ENCODE peak calls at places on chromosomes 1 and 21, in eight cellular contexts. U is cardiac muscle cell, S is endodermal cell, Y is tibial artery, Z is esophagus muscularis mucosa, F is SK-N-MC, C is right cardiac atrium, O is ovary. X is an unnamed sample.

GRCh38 chr1:41870076-41870562 is 48.6 kb downstream of the HIVEP3 start:
- DNase-seq in C (no peak), Y (no peak), O (no peak), S (no peak), F (no peak), Z (no peak), U (no peak), X (no peak)

GRCh38 chr1:19260211-19261138 is 8.9 kb downstream of the MRTO4 start:
- DNase-seq in Y (no peak), Z (no peak), S (no peak), F (no peak), C (no peak), O (no peak), U (no peak), X (no peak)

GRCh38 chr1:22163578-22163977 is 20.7 kb upstream of the WNT4 start:
- DNase-seq in Y (no peak), O (no peak), C (no peak), Z (no peak), S (no peak), U (no peak), F (no peak), X (no peak)

GRCh38 chr1:180489976-180490375 is 12.4 kb downstream of the ACBD6 start:
- DNase-seq in U (no peak), Y (no peak), Z (no peak), F (no peak), S (no peak), C (no peak), O (no peak), X (no peak)

GRCh38 chr1:83999316-83999819 is 436 bp upstream of the TTLL7 start:
- DNase-seq in Y (peak), O (peak), U (peak), F (no peak), S (peak), C (peak), Z (no peak), X (peak)

GRCh38 chr1:202805886-202806511 is 2.2 kb downstream of the KDM5B start:
- DNase-seq in C (no peak), F (no peak), Z (no peak), O (no peak), S (no peak), Y (no peak), U (no peak), X (no peak)

GRCh38 chr1:228279011-228279721 is 71.3 kb downstream of the OBSCN start:
- DNase-seq in S (peak), C (no peak), Y (no peak), Z (no peak), U (no peak), O (peak), F (no peak), X (no peak)

GRCh38 chr1:47875831-47876586 is 121.2 kb downstream of the TRABD2B start:
- DNase-seq in U (peak), C (no peak), O (no peak), S (no peak), Z (no peak), Y (no peak), F (no peak), X (no peak)

GRCh38 chr1:56188855-56189254 is 390.5 kb downstream of the PLPP3 start:
- DNase-seq in S (no peak), Y (no peak), Z (no peak), C (no peak), O (no peak), F (no peak), U (no peak), X (no peak)

GRCh38 chr1:78292361-78292760 is 198.4 kb upstream of the PTGFR start:
- DNase-seq in Z (no peak), O (no peak), U (no peak), F (no peak), C (no peak), S (no peak), Y (no peak), X (peak)

GRCh38 chr1:74785944-74786343 is 53.0 kb downstream of the TYW3 start:
- DNase-seq in S (no peak), U (no peak), F (no peak), C (no peak), O (no peak), Z (no peak), Y (no peak), X (no peak)

GRCh38 chr1:119005870-119006405 is 17.8 kb upstream of the TBX15 start:
- DNase-seq in Z (no peak), F (no peak), U (no peak), C (no peak), O (no peak), Y (no peak), S (no peak), X (no peak)

GRCh38 chr21:37145635-37146111 is 72.6 kb downstream of the TTC3 start:
- DNase-seq in S (peak), F (no peak), Z (no peak), U (no peak), C (no peak), Y (no peak), O (no peak), X (no peak)

GRCh38 chr1:208977861-208978260 is 605.7 kb upstream of the CAMK1G start:
- DNase-seq in F (no peak), Z (no peak), S (no peak), C (no peak), O (no peak), Y (no peak), U (no peak), X (no peak)

GRCh38 chr1:204087893-204088528 is 15.1 kb downstream of the SOX13 start:
- DNase-seq in S (no peak), O (peak), F (no peak), Z (no peak), Y (peak), C (peak), U (no peak), X (peak)

GRCh38 chr21:42302292-42302650 is 12.9 kb downstream of the TFF3 start:
- DNase-seq in F (no peak), C (no peak), O (no peak), S (no peak), Z (no peak), U (no peak), Y (no peak), X (no peak)

GRCh38 chr1:28882009-28882628 is 32.2 kb upstream of the EPB41 start:
- DNase-seq in O (peak), S (peak), Z (peak), U (peak), C (peak), F (peak), Y (peak), X (peak)

GRCh38 chr1:223515416-223515815 is 122.2 kb downstream of the CCDC185 start:
- DNase-seq in Z (no peak), O (no peak), F (no peak), U (no peak), Y (no peak), S (no peak), C (no peak), X (no peak)

GRCh38 chr1:94416901-94417701 is 1.1 kb upstream of the ABCD3 start:
- DNase-seq in O (no peak), Y (no peak), S (peak), C (no peak), U (peak), F (peak), Z (no peak), X (no peak)

GRCh38 chr1:163661386-163661785 is 339.6 kb downstream of the NUF2 start:
- DNase-seq in Z (no peak), S (no peak), F (no peak), Y (no peak), U (no peak), O (no peak), C (no peak), X (no peak)

GRCh38 chr21:41583274-41583790 is 75.4 kb upstream of the TMPRSS2 start:
- DNase-seq in S (no peak), Y (no peak), O (no peak), F (no peak), Z (no peak), C (no peak), U (no peak), X (no peak)

GRCh38 chr1:36359383-36359782 is 26.3 kb downstream of the STK40 start:
- DNase-seq in F (no peak), O (no peak), Y (no peak), C (no peak), S (no peak), U (no peak), Z (no peak), X (no peak)

GRCh38 chr21:34075099-34075425 is 1.7 kb downstream of the MRPS6 start:
- DNase-seq in U (no peak), F (no peak), O (no peak), C (no peak), Y (no peak), Z (no peak), S (no peak), X (no peak)

GRCh38 chr1:17853241-17853640 is 98.1 kb downstream of the ACTL8 start:
- DNase-seq in C (no peak), F (no peak), Z (no peak), Y (no peak), O (no peak), U (no peak), S (no peak), X (no peak)

GRCh38 chr1:87113313-87113712 is 198.9 kb downstream of the HS2ST1 start:
- DNase-seq in O (no peak), S (no peak), U (no peak), C (peak), Y (no peak), F (no peak), Z (no peak), X (peak)

GRCh38 chr1:24748191-24749121 is 3.2 kb downstream of the CLIC4 start:
- DNase-seq in C (no peak), U (no peak), Z (no peak), O (no peak), Y (no peak), F (no peak), S (peak), X (no peak)

GRCh38 chr1:42168397-42168682 is 3.8 kb upstream of the GUCA2A start:
- DNase-seq in Z (no peak), S (no peak), Y (no peak), O (no peak), U (no peak), F (no peak), C (no peak), X (no peak)

GRCh38 chr1:114153051-114153620 is 533 bp downstream of the SYT6 start:
- DNase-seq in S (no peak), Y (no peak), O (peak), F (no peak), Z (no peak), U (peak), C (no peak), X (peak)

GRCh38 chr1:153615406-153615805 is 719 bp downstream of the S100A14 start:
- DNase-seq in S (no peak), O (no peak), F (no peak), Z (no peak), Y (no peak), U (no peak), C (no peak), X (no peak)

GRCh38 chr1:29708381-29708780 is 472.1 kb downstream of the PTPRU start:
- DNase-seq in U (no peak), S (no peak), C (no peak), O (no peak), F (no peak), Y (no peak), Z (no peak), X (peak)

GRCh38 chr1:165075725-165076370 is 280.7 kb downstream of the LMX1A start:
- DNase-seq in Z (no peak), C (no peak), U (peak), S (peak), O (no peak), F (peak), Y (no peak), X (no peak)

GRCh38 chr1:19430121-19431068 is 54.9 kb downstream of the CAPZB start:
- DNase-seq in U (no peak), Z (no peak), O (peak), Y (no peak), S (no peak), F (no peak), C (no peak), X (no peak)

GRCh38 chr1:10632691-10633090 is 157.9 kb downstream of the PEX14 start:
- DNase-seq in S (no peak), C (no peak), O (peak), Z (no peak), Y (no peak), F (no peak), U (no peak), X (peak)
- H3K4me3 ChIP-seq in S (no peak), C (no peak), O (no peak), Z (no peak), Y (no peak), F (no peak), U (no peak), X (no peak)

GRCh38 chr1:26361605-26362122 is 7.7 kb upstream of the CRYBG2 start:
- DNase-seq in Z (no peak), Y (no peak), F (no peak), O (no peak), S (no peak), U (no peak), C (no peak), X (no peak)
- H3K4me3 ChIP-seq in Z (no peak), Y (no peak), F (no peak), O (no peak), S (no peak), U (no peak), C (no peak), X (no peak)

GRCh38 chr1:174990382-174990999 is 9.3 kb upstream of the CACYBP start:
- DNase-seq in O (no peak), Z (no peak), U (no peak), Y (no peak), F (no peak), S (no peak), C (no peak), X (no peak)
- H3K4me3 ChIP-seq in O (peak), Z (peak), U (no peak), Y (peak), F (no peak), S (no peak), C (peak), X (peak)

GRCh38 chr21:14451520-14451919 is 68.6 kb upstream of the HSPA13 start:
- DNase-seq in O (no peak), U (no peak), Y (no peak), Z (no peak), F (no peak), S (no peak), C (no peak), X (no peak)
- H3K4me3 ChIP-seq in O (no peak), U (no peak), Y (no peak), Z (no peak), F (no peak), S (no peak), C (no peak), X (no peak)

GRCh38 chr1:10211805-10212405 is 1.5 kb downstream of the KIF1B start:
- DNase-seq in U (peak), F (no peak), Z (no peak), C (no peak), Y (no peak), S (no peak), O (no peak), X (peak)
- H3K4me3 ChIP-seq in U (peak), F (peak), Z (peak), C (peak), Y (peak), S (peak), O (peak), X (peak)

GRCh38 chr1:40003156-40004093 is 37.1 kb upstream of the CAP1 start:
- DNase-seq in C (no peak), Z (no peak), O (no peak), Y (no peak), F (no peak), S (no peak), U (no peak), X (no peak)
- H3K4me3 ChIP-seq in C (no peak), Z (no peak), O (no peak), Y (no peak), F (no peak), S (no peak), U (no peak), X (no peak)

DNA sequence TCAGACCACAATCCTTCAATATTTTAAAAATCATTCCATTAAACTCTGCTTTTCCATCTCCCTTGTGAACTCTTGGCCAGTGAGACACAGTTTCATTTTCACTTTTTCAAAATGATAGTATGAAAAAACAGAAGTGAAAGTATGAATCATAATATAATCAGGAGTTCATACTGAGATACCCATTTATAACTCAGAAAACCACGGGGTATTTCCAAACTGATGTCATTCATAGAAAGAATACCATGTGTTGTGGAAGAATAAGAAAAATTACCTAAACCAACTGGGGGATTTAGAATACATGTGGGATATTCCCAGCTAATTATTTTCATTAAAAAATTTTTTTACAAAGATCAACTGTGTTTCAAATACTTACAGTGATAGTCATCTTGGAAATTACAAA is 149.9 kb downstream of the MRPL39 start:
- DNase-seq in Z (no peak), U (no peak), S (no peak), Y (no peak), F (no peak), O (no peak), C (no peak), X (no peak)
- H3K4me3 ChIP-seq in Z (no peak), U (no peak), S (no peak), Y (no peak), F (no peak), O (no peak), C (no peak), X (no peak)